ENCODE peak calls at places on chromosomes 3 and 15, in six cellular contexts. One of them, this sample, is unnamed.

GRCh38 chr15:77044228-77045042 is 26.5 kb downstream of the TSPAN3 start:
- DNase-seq in fibroblast of lung: no peak
- DNase-seq in coronary artery: no peak
- DNase-seq in endothelial cell of umbilical vein: no peak
- DNase-seq in kidney: no peak
- DNase-seq in IMR-90: no peak
- DNase-seq in this sample: no peak

GRCh38 chr3:151410891-151411559 is 26.5 kb upstream of the P2RY12 start:
- DNase-seq in coronary artery: no peak
- DNase-seq in IMR-90: peak; percentile 60
- DNase-seq in fibroblast of lung: peak; percentile 32
- DNase-seq in endothelial cell of umbilical vein: no peak
- DNase-seq in kidney: no peak
- DNase-seq in this sample: no peak

GRCh38 chr15:70503798-70504304 is 259.5 kb downstream of the UACA start:
- DNase-seq in coronary artery: no peak
- DNase-seq in kidney: no peak
- DNase-seq in endothelial cell of umbilical vein: no peak
- DNase-seq in IMR-90: no peak
- DNase-seq in fibroblast of lung: no peak
- DNase-seq in this sample: no peak

GRCh38 chr3:3636815-3637214 is 162.4 kb upstream of the LRRN1 start:
- DNase-seq in coronary artery: no peak
- DNase-seq in kidney: no peak
- DNase-seq in IMR-90: no peak
- DNase-seq in endothelial cell of umbilical vein: no peak
- DNase-seq in fibroblast of lung: no peak
- DNase-seq in this sample: no peak

GRCh38 chr3:192481638-192482037 is 245.7 kb downstream of the FGF12 start:
- DNase-seq in kidney: no peak
- DNase-seq in fibroblast of lung: peak; percentile 77
- DNase-seq in IMR-90: peak; percentile 20
- DNase-seq in endothelial cell of umbilical vein: peak; percentile 47
- DNase-seq in coronary artery: no peak
- DNase-seq in this sample: no peak

GRCh38 chr3:56894912-56895431 is 93.2 kb upstream of the ARHGEF3 start:
- DNase-seq in IMR-90: peak; percentile 55
- DNase-seq in endothelial cell of umbilical vein: no peak
- DNase-seq in coronary artery: no peak
- DNase-seq in fibroblast of lung: peak; percentile 69
- DNase-seq in kidney: no peak
- DNase-seq in this sample: no peak

GRCh38 chr15:35912196-35912595 is 366.2 kb upstream of the DPH6 start:
- DNase-seq in fibroblast of lung: peak; percentile 11
- DNase-seq in IMR-90: peak; percentile 13
- DNase-seq in kidney: no peak
- DNase-seq in endothelial cell of umbilical vein: peak; percentile 31
- DNase-seq in coronary artery: no peak
- DNase-seq in this sample: no peak

GRCh38 chr3:52798978-52799476 is 4.4 kb downstream of the ITIH3 start:
- DNase-seq in fibroblast of lung: no peak
- DNase-seq in IMR-90: no peak
- DNase-seq in coronary artery: no peak
- DNase-seq in endothelial cell of umbilical vein: peak; percentile 18
- DNase-seq in kidney: no peak
- DNase-seq in this sample: no peak

GRCh38 chr15:77012117-77012712 is 17.3 kb downstream of the PSTPIP1 start:
- DNase-seq in fibroblast of lung: no peak
- DNase-seq in IMR-90: no peak
- DNase-seq in coronary artery: no peak
- DNase-seq in kidney: no peak
- DNase-seq in endothelial cell of umbilical vein: no peak
- DNase-seq in this sample: no peak

GRCh38 chr3:149466192-149466591 is 8.3 kb upstream of the TM4SF4 start:
- DNase-seq in kidney: no peak
- DNase-seq in fibroblast of lung: peak; percentile 78
- DNase-seq in endothelial cell of umbilical vein: peak; percentile 15
- DNase-seq in IMR-90: peak; percentile 90
- DNase-seq in coronary artery: no peak
- DNase-seq in this sample: no peak

GRCh38 chr3:115285001-115285400 is 137.9 kb upstream of the ZBTB20 start:
- DNase-seq in kidney: no peak
- DNase-seq in coronary artery: no peak
- DNase-seq in endothelial cell of umbilical vein: no peak
- DNase-seq in IMR-90: no peak
- DNase-seq in fibroblast of lung: no peak
- DNase-seq in this sample: no peak

GRCh38 chr3:158471639-158472294 is 99.2 kb upstream of the MLF1 start:
- DNase-seq in coronary artery: no peak
- DNase-seq in fibroblast of lung: peak; percentile 97
- DNase-seq in endothelial cell of umbilical vein: peak; percentile 94
- DNase-seq in IMR-90: peak; percentile 97
- DNase-seq in kidney: no peak
- DNase-seq in this sample: no peak

GRCh38 chr3:90092994-90093393 is 985.6 kb downstream of the EPHA3 start:
- DNase-seq in kidney: no peak
- DNase-seq in fibroblast of lung: peak; percentile 57
- DNase-seq in IMR-90: peak; percentile 5
- DNase-seq in coronary artery: no peak
- DNase-seq in endothelial cell of umbilical vein: no peak
- DNase-seq in this sample: no peak

GRCh38 chr3:22371036-22371435 is 620.0 kb upstream of the ZNF385D start:
- DNase-seq in kidney: no peak
- DNase-seq in fibroblast of lung: no peak
- DNase-seq in endothelial cell of umbilical vein: no peak
- DNase-seq in coronary artery: no peak
- DNase-seq in IMR-90: no peak
- DNase-seq in this sample: no peak

GRCh38 chr3:189144645-189145044 is 27.1 kb upstream of the TPRG1 start:
- DNase-seq in fibroblast of lung: peak; percentile 55
- DNase-seq in coronary artery: no peak
- DNase-seq in endothelial cell of umbilical vein: peak; percentile 4
- DNase-seq in IMR-90: peak; percentile 23
- DNase-seq in kidney: no peak
- DNase-seq in this sample: no peak

GRCh38 chr3:67688231-67688630 is 33.8 kb upstream of the SUCLG2 start:
- DNase-seq in coronary artery: no peak
- DNase-seq in kidney: no peak
- DNase-seq in IMR-90: no peak
- DNase-seq in fibroblast of lung: no peak
- DNase-seq in endothelial cell of umbilical vein: no peak
- DNase-seq in this sample: no peak

GRCh38 chr15:57758556-57758955 is 52.0 kb downstream of the POLR2M start:
- DNase-seq in endothelial cell of umbilical vein: no peak
- DNase-seq in IMR-90: no peak
- DNase-seq in fibroblast of lung: no peak
- DNase-seq in kidney: no peak
- DNase-seq in coronary artery: no peak
- DNase-seq in this sample: no peak

GRCh38 chr15:101122266-101122665 is 129.6 kb downstream of the CHSY1 start:
- DNase-seq in fibroblast of lung: no peak
- DNase-seq in IMR-90: no peak
- DNase-seq in coronary artery: no peak
- DNase-seq in endothelial cell of umbilical vein: no peak
- DNase-seq in kidney: peak; percentile 51
- DNase-seq in this sample: no peak

GRCh38 chr3:61667417-61668213 is 106.2 kb downstream of the PTPRG start:
- DNase-seq in endothelial cell of umbilical vein: no peak
- DNase-seq in fibroblast of lung: peak; percentile 57
- DNase-seq in coronary artery: no peak
- DNase-seq in IMR-90: no peak
- DNase-seq in kidney: no peak
- DNase-seq in this sample: no peak

GRCh38 chr15:77266708-77267387 is 153.1 kb downstream of the PEAK1 start:
- DNase-seq in kidney: no peak
- DNase-seq in coronary artery: no peak
- DNase-seq in IMR-90: peak; percentile 64
- DNase-seq in endothelial cell of umbilical vein: no peak
- DNase-seq in fibroblast of lung: no peak
- DNase-seq in this sample: no peak

GRCh38 chr15:65916664-65917406 is 47.5 kb downstream of the RAB11A start:
- DNase-seq in fibroblast of lung: peak; percentile 59
- DNase-seq in coronary artery: no peak
- DNase-seq in kidney: peak; percentile 83
- DNase-seq in IMR-90: peak; percentile 74
- DNase-seq in endothelial cell of umbilical vein: peak; percentile 52
- DNase-seq in this sample: peak; percentile 49

GRCh38 chr3:59812778-59813558 is 763.1 kb upstream of the CFAP20DC start:
- DNase-seq in kidney: no peak
- DNase-seq in coronary artery: no peak
- DNase-seq in endothelial cell of umbilical vein: no peak
- DNase-seq in fibroblast of lung: no peak
- DNase-seq in IMR-90: peak; percentile 53
- DNase-seq in this sample: no peak

GRCh38 chr15:69551391-69552056 is 98.9 kb downstream of the RPLP1 start:
- DNase-seq in endothelial cell of umbilical vein: no peak
- DNase-seq in kidney: no peak
- DNase-seq in coronary artery: no peak
- DNase-seq in IMR-90: no peak
- DNase-seq in fibroblast of lung: no peak
- DNase-seq in this sample: no peak

GRCh38 chr3:10416730-10417300 is 88.6 kb downstream of the ATP2B2 start:
- DNase-seq in endothelial cell of umbilical vein: no peak
- DNase-seq in IMR-90: no peak
- DNase-seq in coronary artery: no peak
- DNase-seq in kidney: peak; percentile 74
- DNase-seq in fibroblast of lung: no peak
- DNase-seq in this sample: no peak

DNA sequence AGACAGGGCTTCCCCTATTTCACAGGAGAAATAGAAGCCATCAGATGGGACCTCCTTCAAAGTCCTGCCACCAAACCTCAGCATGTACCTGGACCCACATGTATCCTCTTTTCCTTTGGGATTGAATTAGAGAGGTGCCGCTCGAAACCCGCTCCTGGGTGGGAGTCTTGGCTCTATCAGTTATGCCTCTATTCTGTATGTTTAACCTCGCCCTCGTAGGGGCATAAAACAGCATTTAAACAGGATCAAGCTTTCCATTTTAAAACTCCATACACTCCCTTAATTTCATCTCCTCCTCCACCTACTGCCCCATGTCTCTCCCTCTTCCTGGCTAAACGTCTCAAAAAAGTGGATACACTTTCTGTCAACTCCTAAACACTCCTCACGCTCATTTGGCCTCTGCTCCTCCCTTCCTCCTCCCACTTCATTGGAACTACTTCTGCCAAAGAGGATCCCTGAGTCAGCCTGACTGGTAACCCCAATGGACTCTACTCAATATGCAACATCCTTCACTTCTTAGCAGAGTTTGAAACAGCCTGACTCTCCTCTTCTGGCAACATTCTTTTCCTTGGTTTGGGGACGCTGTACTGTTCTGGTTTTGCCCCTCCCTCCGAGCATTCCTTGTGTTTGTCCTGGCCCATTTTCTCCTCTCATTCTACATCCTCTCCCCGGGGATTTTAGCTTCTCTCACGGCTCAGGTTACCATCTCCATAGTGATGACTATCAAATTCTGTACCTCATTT is 23.0 kb upstream of the MUC20 start:
- DNase-seq in IMR-90: peak; percentile 88
- DNase-seq in fibroblast of lung: peak; percentile 79
- DNase-seq in endothelial cell of umbilical vein: no peak
- DNase-seq in coronary artery: no peak
- DNase-seq in kidney: no peak
- DNase-seq in this sample: no peak
- H3K27ac ChIP-seq in IMR-90: peak overlapping the region; percentile 3
- H3K27ac ChIP-seq in fibroblast of lung: peak overlapping the region; percentile 74
- H3K27ac ChIP-seq in endothelial cell of umbilical vein: no peak overlapping the region
- H3K27ac ChIP-seq in coronary artery: no peak overlapping the region
- H3K27ac ChIP-seq in kidney: no peak overlapping the region
- H3K27ac ChIP-seq in this sample: peak overlapping the region; percentile 38

GRCh38 chr15:50355612-50355905 is 561 bp upstream of the GABPB1 start:
- DNase-seq in fibroblast of lung: no peak
- DNase-seq in IMR-90: no peak
- DNase-seq in kidney: no peak
- DNase-seq in endothelial cell of umbilical vein: no peak
- DNase-seq in coronary artery: no peak
- DNase-seq in this sample: no peak

GRCh38 chr15:50353251-50353998 is 1.6 kb downstream of the GABPB1 start:
- DNase-seq in endothelial cell of umbilical vein: peak; percentile 78
- DNase-seq in fibroblast of lung: peak; percentile 95
- DNase-seq in IMR-90: peak; percentile 95
- DNase-seq in kidney: no peak
- DNase-seq in coronary artery: no peak
- DNase-seq in this sample: no peak

GRCh38 chr15:50354838-50355611 is at the start of gene GABPB1:
- DNase-seq in endothelial cell of umbilical vein: peak; percentile 93
- DNase-seq in coronary artery: peak; percentile 92
- DNase-seq in fibroblast of lung: peak; percentile 98
- DNase-seq in IMR-90: peak; percentile 94
- DNase-seq in kidney: peak; percentile 96
- DNase-seq in this sample: peak; percentile 94

GRCh38 chr15:50353999-50354837 is 780 bp downstream of the GABPB1 start:
- DNase-seq in endothelial cell of umbilical vein: peak; percentile 92
- DNase-seq in IMR-90: peak; percentile 92
- DNase-seq in kidney: peak; percentile 84
- DNase-seq in coronary artery: peak; percentile 79
- DNase-seq in fibroblast of lung: peak; percentile 92
- DNase-seq in this sample: peak; percentile 71

GRCh38 chr15:50355980-50356379 is 982 bp upstream of the GABPB1 start:
- DNase-seq in kidney: no peak
- DNase-seq in IMR-90: no peak
- DNase-seq in coronary artery: no peak
- DNase-seq in endothelial cell of umbilical vein: no peak
- DNase-seq in fibroblast of lung: peak; percentile 22
- DNase-seq in this sample: no peak
- H3K4me3 ChIP-seq in kidney: peak overlapping the region; percentile 100
- H3K4me3 ChIP-seq in IMR-90: peak overlapping the region; percentile 60
- H3K4me3 ChIP-seq in coronary artery: peak overlapping the region; percentile 76
- H3K4me3 ChIP-seq in endothelial cell of umbilical vein: peak overlapping the region; percentile 79
- H3K4me3 ChIP-seq in fibroblast of lung: peak overlapping the region; percentile 76
- H3K4me3 ChIP-seq in this sample: peak overlapping the region; percentile 97

GRCh38 chr3:17062736-17063135 is 178.0 kb downstream of the PLCL2 start:
- DNase-seq in IMR-90: no peak
- DNase-seq in kidney: no peak
- DNase-seq in endothelial cell of umbilical vein: no peak
- DNase-seq in fibroblast of lung: no peak
- DNase-seq in coronary artery: no peak
- DNase-seq in this sample: no peak
- H3K27ac ChIP-seq in IMR-90: no peak overlapping the region
- H3K27ac ChIP-seq in kidney: no peak overlapping the region
- H3K27ac ChIP-seq in endothelial cell of umbilical vein: no peak overlapping the region
- H3K27ac ChIP-seq in fibroblast of lung: no peak overlapping the region
- H3K27ac ChIP-seq in coronary artery: no peak overlapping the region
- H3K27ac ChIP-seq in this sample: peak overlapping the region; percentile 58

DNA sequence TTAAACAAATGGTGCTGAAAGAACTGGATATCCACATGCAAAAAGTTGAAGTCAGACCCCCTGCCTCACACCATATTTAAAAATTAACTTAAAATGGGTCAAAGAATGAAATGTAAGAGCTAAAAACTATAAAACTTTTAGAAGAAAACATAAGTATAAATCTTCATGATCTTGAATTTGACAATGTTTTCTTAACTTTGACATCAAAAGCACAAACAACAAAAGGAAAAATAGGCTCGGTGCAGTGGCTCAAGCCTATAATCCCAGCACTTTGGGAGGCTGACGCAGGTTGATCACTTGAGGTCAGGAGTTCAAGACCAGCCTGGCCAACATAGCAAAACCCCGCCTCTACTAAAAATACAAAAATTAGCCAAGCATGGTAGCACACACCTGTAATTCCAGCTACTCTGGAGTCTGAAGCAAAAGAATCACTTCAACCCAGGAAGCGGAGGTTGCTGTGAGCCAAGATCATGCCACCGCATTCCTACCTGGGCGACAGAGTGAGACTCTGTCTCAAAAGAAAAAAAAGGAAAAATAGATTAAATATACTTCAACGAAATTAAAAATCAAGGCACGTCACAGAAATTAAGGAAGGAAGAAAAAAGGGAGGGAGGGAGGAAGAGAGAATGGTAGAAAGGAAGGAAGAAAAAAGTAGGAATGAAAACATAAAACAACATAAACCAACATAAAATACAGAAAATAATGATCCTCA is 1.5 kb downstream of the RAB27A start:
- DNase-seq in fibroblast of lung: no peak
- DNase-seq in IMR-90: no peak
- DNase-seq in coronary artery: no peak
- DNase-seq in endothelial cell of umbilical vein: no peak
- DNase-seq in kidney: no peak
- DNase-seq in this sample: no peak
- H3K4me3 ChIP-seq in fibroblast of lung: peak overlapping the region; percentile 80
- H3K4me3 ChIP-seq in IMR-90: no peak overlapping the region
- H3K4me3 ChIP-seq in coronary artery: peak overlapping the region; percentile 84
- H3K4me3 ChIP-seq in endothelial cell of umbilical vein: peak overlapping the region; percentile 63
- H3K4me3 ChIP-seq in kidney: peak overlapping the region; percentile 90
- H3K4me3 ChIP-seq in this sample: peak overlapping the region; percentile 68